ENCODE peak calls at places on chromosomes 2 and 18, in nine cellular contexts. R is cardiac muscle cell; L is right cardiac atrium; I is Karpas-422; B is CD8-positive, alpha-beta T cell; X is hepatocyte; Y is body of pancreas; K is pancreas; O is Peyer's patch. P is an unnamed sample.

GRCh38 chr2:239607795-239608171 is 207.0 kb upstream of the HDAC4 start:
- DNase-seq in R (no peak), L (no peak), I (no peak), B (no peak), X (no peak), Y (no peak), K (no peak), O (no peak), P (no peak)

GRCh38 chr2:23436346-23437099 is 51.5 kb downstream of the KLHL29 start:
- DNase-seq in R (no peak), L (no peak), I (no peak), B (no peak), X (no peak), Y (peak; percentile 5), K (no peak), O (no peak), P (no peak)

GRCh38 chr2:234978466-234979203 is 26.8 kb downstream of the SH3BP4 start:
- DNase-seq in R (no peak), L (no peak), I (no peak), B (no peak), X (no peak), Y (peak; percentile 64), K (peak; percentile 67), O (no peak), P (no peak)

GRCh38 chr2:74583504-74583903 is 29.0 kb downstream of the DOK1 start:
- DNase-seq in R (no peak), L (no peak), I (no peak), B (no peak), X (no peak), Y (no peak), K (no peak), O (no peak), P (no peak)

GRCh38 chr18:25465152-25465790 is 113.3 kb upstream of the ZNF521 start:
- DNase-seq in R (no peak), L (no peak), I (no peak), B (no peak), X (no peak), Y (no peak), K (no peak), O (no peak), P (no peak)

GRCh38 chr2:223003191-223003590 is 48.8 kb upstream of the KCNE4 start:
- DNase-seq in R (no peak), L (no peak), I (no peak), B (no peak), X (no peak), Y (no peak), K (no peak), O (no peak), P (no peak)

GRCh38 chr2:128516938-128517337 is 198.3 kb upstream of the HS6ST1 start:
- DNase-seq in R (no peak), L (no peak), I (no peak), B (no peak), X (no peak), Y (no peak), K (no peak), O (no peak), P (no peak)

GRCh38 chr2:219362524-219363164 is 25.1 kb downstream of the DNPEP start:
- DNase-seq in R (no peak), L (peak; percentile 69), I (no peak), B (no peak), X (peak; percentile 39), Y (no peak), K (no peak), O (peak; percentile 23), P (peak; percentile 64)

DNA sequence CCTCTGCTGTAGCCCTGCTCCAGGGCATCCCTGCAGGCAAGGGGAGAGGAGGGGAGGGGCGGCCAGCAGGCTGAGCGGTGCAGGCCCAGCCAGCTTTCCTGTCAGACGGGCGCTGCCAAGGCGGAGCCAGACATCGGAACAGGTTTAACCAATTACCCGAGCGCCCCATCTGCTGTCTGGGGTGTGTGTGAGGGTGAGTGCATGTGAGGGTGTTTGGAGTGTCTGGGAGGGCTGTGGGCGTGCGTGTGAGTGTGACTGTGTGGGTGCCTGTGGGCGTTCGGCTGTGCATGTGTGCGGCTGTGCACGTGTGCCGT is 20.0 kb downstream of the EMX1 start:
- DNase-seq in R (no peak), L (peak; percentile 20), I (no peak), B (no peak), X (no peak), Y (no peak), K (no peak), O (no peak), P (peak; percentile 58)
- H3K27me3 ChIP-seq in R (peaks cover 98% of the 10 kb centered on the region), L (no peaks in the 10 kb centered on the region), I (no peaks in the 10 kb centered on the region), B (no peaks in the 10 kb centered on the region), X (no peaks in the 10 kb centered on the region), Y (no peaks in the 10 kb centered on the region), K (no peaks in the 10 kb centered on the region), O (no peaks in the 10 kb centered on the region), P (peaks cover 28% of the 10 kb centered on the region)

DNA sequence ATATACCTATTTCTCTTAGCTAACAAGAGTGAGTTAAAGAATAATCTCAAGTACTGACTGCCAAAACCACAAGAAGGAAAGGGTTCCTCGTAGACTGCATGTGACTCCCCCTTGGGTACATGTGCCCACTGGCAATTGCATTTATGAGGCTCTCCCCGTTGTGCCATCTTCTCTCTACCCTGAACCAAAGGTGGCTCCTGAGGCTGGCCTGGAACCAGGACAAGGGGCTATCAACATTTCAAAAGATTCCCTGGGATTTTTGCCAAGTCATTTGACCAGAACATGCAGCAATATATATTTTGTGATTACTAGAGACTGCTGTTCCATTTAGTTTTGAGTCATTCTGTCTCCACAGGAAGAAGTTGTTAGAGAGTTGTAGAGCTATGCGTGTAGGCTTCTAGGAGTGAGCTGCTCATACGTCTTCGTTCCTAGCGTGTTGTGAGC is 45.8 kb downstream of the LAMA3 start:
- DNase-seq in R (no peak), L (no peak), I (no peak), B (no peak), X (no peak), Y (no peak), K (no peak), O (no peak), P (no peak)
- H3K27me3 ChIP-seq in R (no peaks in the 10 kb centered on the region), L (no peaks in the 10 kb centered on the region), I (no peaks in the 10 kb centered on the region), B (no peaks in the 10 kb centered on the region), X (no peaks in the 10 kb centered on the region), Y (no peaks in the 10 kb centered on the region), K (no peaks in the 10 kb centered on the region), O (no peaks in the 10 kb centered on the region), P (peaks cover 12% of the 10 kb centered on the region)

DNA sequence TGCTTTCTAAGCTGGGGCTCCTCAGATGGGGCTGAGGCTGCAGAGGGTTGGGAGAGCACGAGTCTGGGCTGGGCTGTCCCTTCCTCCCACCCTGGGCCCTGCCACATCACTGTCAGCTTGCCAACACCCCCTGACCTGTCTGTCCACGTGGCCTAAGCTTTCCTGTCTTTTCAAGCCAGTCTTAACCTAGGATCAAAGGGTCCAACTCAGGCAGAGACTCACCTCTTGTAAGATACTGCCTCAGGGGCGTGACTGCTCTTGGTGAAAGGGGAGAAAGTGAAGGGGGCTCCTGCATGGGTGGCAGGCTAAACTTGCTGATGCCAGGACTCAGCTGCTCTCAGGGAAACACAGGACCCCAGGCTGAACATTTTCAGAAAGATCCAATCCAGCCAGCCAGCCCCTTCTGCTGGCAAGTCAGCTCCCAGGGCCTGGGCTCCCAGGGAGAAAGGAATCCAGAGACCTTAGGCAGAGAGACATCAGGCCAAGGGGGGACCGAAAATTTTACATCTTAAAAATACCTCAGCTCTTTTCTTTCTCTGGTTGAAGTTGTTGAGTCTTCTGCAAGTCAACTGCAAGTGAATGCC is 144.2 kb upstream of the ID2 start:
- DNase-seq in R (no peak), L (peak; percentile 40), I (no peak), B (no peak), X (no peak), Y (no peak), K (no peak), O (no peak), P (peak; percentile 39)
- H3K27me3 ChIP-seq in R (no peaks in the 10 kb centered on the region), L (no peaks in the 10 kb centered on the region), I (no peaks in the 10 kb centered on the region), B (no peaks in the 10 kb centered on the region), X (no peaks in the 10 kb centered on the region), Y (no peaks in the 10 kb centered on the region), K (no peaks in the 10 kb centered on the region), O (no peaks in the 10 kb centered on the region), P (no peaks in the 10 kb centered on the region)

DNA sequence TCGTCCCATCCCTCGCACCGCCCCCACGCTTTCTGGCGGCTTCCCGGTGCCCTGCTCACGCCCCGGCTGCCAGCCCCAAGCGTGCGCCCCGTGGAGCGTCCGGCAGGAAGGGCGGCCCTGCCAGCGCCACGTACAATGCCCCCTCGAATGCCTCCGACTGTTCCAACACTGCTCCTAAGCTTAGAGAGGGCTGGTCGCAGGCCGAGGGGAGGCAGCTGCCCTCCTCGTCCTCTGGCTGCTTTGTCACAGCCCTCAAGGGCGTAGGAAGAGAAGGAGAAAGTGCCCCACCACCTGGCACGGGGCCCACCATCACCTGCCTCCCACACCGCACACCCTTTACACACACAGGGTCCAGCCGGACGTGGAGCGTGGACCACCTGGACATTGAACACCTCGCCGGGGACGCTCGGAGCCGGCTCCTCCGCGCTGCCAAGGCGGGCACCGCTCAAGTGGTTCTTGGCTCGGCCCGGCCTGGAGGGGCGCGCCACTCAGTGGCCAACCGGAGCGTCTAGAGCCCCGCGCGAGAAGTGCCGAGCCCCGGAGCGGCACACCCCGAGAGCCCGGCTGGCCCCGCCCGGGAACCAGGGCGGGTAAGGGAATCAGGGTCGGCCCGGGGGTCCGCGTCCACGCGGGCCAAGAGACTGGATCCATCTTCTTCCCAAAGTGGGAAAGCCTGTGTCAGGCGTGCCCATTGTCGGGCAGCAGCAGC is 830 bp downstream of the DNER start:
- DNase-seq in R (peak; percentile 41), L (peak; percentile 75), I (peak; percentile 49), B (no peak), X (peak; percentile 30), Y (no peak), K (no peak), O (no peak), P (peak; percentile 69)
- H3K27me3 ChIP-seq in R (peaks cover 95% of the 10 kb centered on the region), L (no peaks in the 10 kb centered on the region), I (peaks cover 4% of the 10 kb centered on the region), B (peaks cover 13% of the 10 kb centered on the region), X (peaks cover 89% of the 10 kb centered on the region), Y (peaks cover 17% of the 10 kb centered on the region), K (no peaks in the 10 kb centered on the region), O (no peaks in the 10 kb centered on the region), P (peaks cover 64% of the 10 kb centered on the region)

GRCh38 chr2:230678018-230678417 is 34.6 kb upstream of the CAB39 start:
- DNase-seq in R (no peak), L (no peak), I (no peak), B (no peak), X (no peak), Y (no peak), K (no peak), O (no peak), P (no peak)
- H3K27me3 ChIP-seq in R (no peaks in the 10 kb centered on the region), L (no peaks in the 10 kb centered on the region), I (no peaks in the 10 kb centered on the region), B (no peaks in the 10 kb centered on the region), X (no peaks in the 10 kb centered on the region), Y (no peaks in the 10 kb centered on the region), K (no peaks in the 10 kb centered on the region), O (no peaks in the 10 kb centered on the region), P (no peaks in the 10 kb centered on the region)

DNA sequence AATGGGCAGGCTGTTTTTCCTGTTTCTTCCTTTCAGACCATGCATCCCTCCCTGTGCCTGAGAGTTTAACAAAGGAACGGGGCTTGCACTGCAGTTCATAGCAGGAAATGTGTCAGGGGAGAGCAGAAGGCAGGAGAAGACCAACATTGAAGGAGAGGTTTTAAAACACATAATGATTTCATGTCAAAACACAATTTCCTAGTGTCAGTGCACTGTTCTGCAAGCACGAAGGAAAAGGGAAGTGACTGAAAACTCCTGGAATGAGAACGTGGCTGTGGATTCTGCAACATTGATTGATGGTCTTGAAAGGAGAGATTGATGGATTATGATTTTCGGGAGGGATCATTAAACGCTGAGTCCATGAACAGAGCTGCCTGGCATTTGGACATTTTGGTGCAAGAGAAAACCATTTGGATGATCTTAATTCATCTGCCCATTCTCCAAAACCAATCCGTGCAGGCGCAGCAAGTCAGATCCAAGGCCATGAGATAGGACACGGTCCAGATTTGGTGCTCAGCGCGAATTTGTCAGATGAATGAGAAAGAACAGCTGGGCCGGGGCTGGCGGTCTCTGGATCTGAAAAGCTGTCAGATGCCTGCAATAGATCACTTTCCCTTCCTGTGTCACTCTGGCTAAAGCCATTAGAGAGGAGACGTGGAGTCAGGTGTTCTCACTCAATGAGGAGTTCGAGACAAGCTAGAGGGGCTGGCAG is 38.4 kb downstream of the C1QL2 start:
- DNase-seq in R (no peak), L (no peak), I (no peak), B (no peak), X (no peak), Y (no peak), K (no peak), O (no peak), P (no peak)
- H3K27me3 ChIP-seq in R (peaks cover 31% of the 10 kb centered on the region), L (no peaks in the 10 kb centered on the region), I (no peaks in the 10 kb centered on the region), B (no peaks in the 10 kb centered on the region), X (peaks cover 4% of the 10 kb centered on the region), Y (no peaks in the 10 kb centered on the region), K (no peaks in the 10 kb centered on the region), O (no peaks in the 10 kb centered on the region), P (peaks cover 70% of the 10 kb centered on the region)

P was measured in left lung.